ENCODE peak calls at places on chromosomes 7 and 10, in five cellular contexts. Y, C, B, J and P are unnamed samples. For H3K4me1 and H3K36me3, the result is how much of the 10 kb centered on the place peaks cover.

GRCh38 chr10:70820976-70821750 is 5.4 kb downstream of the SGPL1 start:
- DNase-seq in Y (peak), J (no peak), C (no peak), B (no peak), P (no peak)

GRCh38 chr10:17109475-17110207 is 20.0 kb downstream of the CUBN start:
- DNase-seq in B (no peak), J (no peak), Y (peak), C (no peak), P (no peak)

GRCh38 chr10:35447693-35448407 is 111.5 kb downstream of the CCNY start:
- DNase-seq in J (no peak), B (no peak), C (no peak), Y (peak), P (no peak)

GRCh38 chr10:93220315-93221170 is 146.8 kb downstream of the CYP26A1 start:
- DNase-seq in B (no peak), J (no peak), Y (no peak), C (no peak), P (no peak)

GRCh38 chr10:14396441-14397048 is 65.8 kb upstream of the FRMD4A start:
- DNase-seq in J (no peak), C (no peak), B (no peak), Y (peak), P (no peak)

GRCh38 chr7:51587600-51587999 is 271.0 kb upstream of the COBL start:
- DNase-seq in B (no peak), J (no peak), Y (no peak), C (no peak), P (no peak)

GRCh38 chr7:155168607-155169006 is 98.5 kb downstream of the HTR5A start:
- DNase-seq in B (no peak), Y (no peak), C (no peak), J (no peak), P (no peak)

GRCh38 chr7:25805027-25805687 is 346.8 kb upstream of the NFE2L3 start:
- DNase-seq in C (no peak), Y (peak), B (no peak), J (no peak), P (peak)

GRCh38 chr7:87083865-87084519 is 24.5 kb upstream of the ELAPOR2 start:
- DNase-seq in Y (no peak), J (no peak), B (no peak), C (no peak), P (peak)

GRCh38 chr7:50479743-50480517 is 29.8 kb upstream of the FIGNL1 start:
- DNase-seq in J (no peak), C (no peak), Y (no peak), B (no peak), P (no peak)

GRCh38 chr7:11830582-11831382 is 1.2 kb downstream of the THSD7A start:
- DNase-seq in Y (peak), J (no peak), B (no peak), C (no peak), P (peak)

GRCh38 chr10:59265140-59265539 is 88.7 kb downstream of the PHYHIPL start:
- DNase-seq in B (no peak), Y (no peak), J (no peak), C (no peak), P (peak)

GRCh38 chr7:104980969-104981670 is 32.9 kb upstream of the KMT2E start:
- DNase-seq in C (no peak), J (peak), Y (peak), B (no peak), P (peak)

GRCh38 chr7:79050592-79050991 is 402.9 kb downstream of the MAGI2 start:
- DNase-seq in C (no peak), J (no peak), B (no peak), Y (peak), P (no peak)

GRCh38 chr7:142803901-142804300 is 33.1 kb downstream of the PRSS2 start:
- DNase-seq in Y (no peak), C (no peak), J (no peak), B (no peak), P (no peak)

GRCh38 chr7:158856883-158857668 is 718 bp downstream of the DYNC2I1 start:
- DNase-seq in B (no peak), Y (no peak), C (no peak), J (no peak), P (no peak)

GRCh38 chr10:101773923-101774588 is 1.9 kb downstream of the FGF8 start:
- DNase-seq in C (no peak), J (no peak), B (no peak), Y (no peak), P (no peak)

GRCh38 chr7:38541440-38541839 is 89.7 kb downstream of the AMPH start:
- DNase-seq in Y (no peak), J (no peak), C (no peak), B (no peak), P (no peak)

GRCh38 chr10:71157435-71157834 is 54.9 kb upstream of the UNC5B start:
- DNase-seq in J (no peak), Y (no peak), B (no peak), C (no peak), P (no peak)

GRCh38 chr10:725786-726185 is 36.3 kb upstream of the DIP2C start:
- DNase-seq in Y (no peak), J (no peak), B (no peak), C (no peak), P (no peak)

GRCh38 chr7:41010418-41010817 is 692.5 kb downstream of the INHBA start:
- DNase-seq in Y (no peak), C (no peak), B (no peak), J (no peak), P (no peak)

GRCh38 chr7:84701524-84702306 is 485.1 kb downstream of the SEMA3D start:
- DNase-seq in B (no peak), J (no peak), Y (peak), C (no peak), P (peak)

GRCh38 chr7:1919539-1920265 is 249.6 kb downstream of the ELFN1 start:
- DNase-seq in J (no peak), Y (no peak), B (no peak), C (no peak), P (no peak)

GRCh38 chr7:43954524-43955228 is 28.4 kb downstream of the UBE2D4 start:
- DNase-seq in C (no peak), J (no peak), Y (peak), B (no peak), P (peak)

GRCh38 chr10:86221442-86222335 is 144.9 kb downstream of the GRID1 start:
- DNase-seq in B (no peak), C (no peak), Y (no peak), J (no peak), P (no peak)

GRCh38 chr7:118245267-118246040 is 20.9 kb downstream of the ANKRD7 start:
- DNase-seq in Y (no peak), B (no peak), C (no peak), J (no peak), P (no peak)

GRCh38 chr7:97680622-97681021 is 51.3 kb upstream of the TAC1 start:
- DNase-seq in C (no peak), Y (no peak), B (no peak), J (no peak), P (no peak)

GRCh38 chr7:108537229-108537628 is 11.3 kb upstream of the PNPLA8 start:
- DNase-seq in J (no peak), Y (no peak), C (no peak), B (no peak), P (no peak)

GRCh38 chr10:22599048-22599561 is 115.3 kb downstream of the PIP4K2A start:
- DNase-seq in J (no peak), Y (peak), B (no peak), C (no peak), P (no peak)

GRCh38 chr7:155467846-155468821 is 10.2 kb downstream of the EN2 start:
- DNase-seq in B (no peak), C (no peak), Y (no peak), J (no peak), P (no peak)

GRCh38 chr7:71021049-71021448 is 110.9 kb upstream of the GALNT17 start:
- DNase-seq in B (no peak), C (no peak), Y (no peak), J (no peak), P (no peak)

GRCh38 chr10:118373786-118374185 is 31.7 kb upstream of the FAM204A start:
- DNase-seq in J (no peak), C (no peak), B (no peak), Y (peak), P (no peak)

GRCh38 chr10:16519908-16520861 is 1.5 kb downstream of the C1QL3 start:
- DNase-seq in Y (no peak), J (no peak), C (no peak), B (no peak), P (no peak)

GRCh38 chr10:95374597-95375209 is 83.9 kb upstream of the PDLIM1 start:
- DNase-seq in J (peak), Y (peak), C (no peak), B (peak), P (peak)

GRCh38 chr10:22619111-22619510 is 95.3 kb downstream of the PIP4K2A start:
- DNase-seq in Y (no peak), B (no peak), J (no peak), C (no peak), P (peak)

GRCh38 chr7:56087445-56087844 is 5.3 kb downstream of the PHKG1 start:
- DNase-seq in J (no peak), B (no peak), C (no peak), Y (no peak), P (no peak)

GRCh38 chr7:56097700-56098099 is 4.9 kb upstream of the PHKG1 start:
- DNase-seq in C (no peak), B (no peak), Y (peak), J (no peak), P (peak)

GRCh38 chr7:56091591-56091990 is 1.2 kb downstream of the PHKG1 start:
- DNase-seq in C (no peak), J (no peak), Y (no peak), B (no peak), P (no peak)

GRCh38 chr7:56092789-56093531 is at the start of gene PHKG1:
- DNase-seq in B (peak), C (no peak), J (no peak), Y (peak), P (peak)
- H3K4me1 ChIP-seq in B (under half), C (under half), J (under half), Y (under half), P (under half)

DNA sequence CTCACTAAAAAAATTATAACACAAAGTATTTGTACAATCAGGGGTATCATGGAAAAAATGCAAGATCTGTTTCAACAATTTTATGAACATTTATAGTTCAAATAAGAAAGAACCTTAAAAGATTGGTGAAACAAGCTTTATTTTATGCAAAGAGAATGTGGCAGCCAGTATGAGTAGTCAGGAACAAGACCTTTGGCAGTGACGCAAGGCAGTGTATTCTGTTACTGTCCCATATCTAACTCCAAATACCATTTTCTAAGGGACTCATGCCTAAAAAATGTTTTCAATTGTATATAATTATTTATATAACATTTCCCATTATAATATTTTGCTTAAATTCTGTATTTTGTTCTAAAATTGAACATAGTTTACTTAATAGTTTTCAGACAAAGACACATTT is 19.1 kb upstream of the FAM53B start:
- DNase-seq in J (no peak), C (no peak), Y (no peak), B (no peak), P (no peak)
- H3K36me3 ChIP-seq in J (half or more), C (under half), Y (under half), B (under half), P (under half)

DNA sequence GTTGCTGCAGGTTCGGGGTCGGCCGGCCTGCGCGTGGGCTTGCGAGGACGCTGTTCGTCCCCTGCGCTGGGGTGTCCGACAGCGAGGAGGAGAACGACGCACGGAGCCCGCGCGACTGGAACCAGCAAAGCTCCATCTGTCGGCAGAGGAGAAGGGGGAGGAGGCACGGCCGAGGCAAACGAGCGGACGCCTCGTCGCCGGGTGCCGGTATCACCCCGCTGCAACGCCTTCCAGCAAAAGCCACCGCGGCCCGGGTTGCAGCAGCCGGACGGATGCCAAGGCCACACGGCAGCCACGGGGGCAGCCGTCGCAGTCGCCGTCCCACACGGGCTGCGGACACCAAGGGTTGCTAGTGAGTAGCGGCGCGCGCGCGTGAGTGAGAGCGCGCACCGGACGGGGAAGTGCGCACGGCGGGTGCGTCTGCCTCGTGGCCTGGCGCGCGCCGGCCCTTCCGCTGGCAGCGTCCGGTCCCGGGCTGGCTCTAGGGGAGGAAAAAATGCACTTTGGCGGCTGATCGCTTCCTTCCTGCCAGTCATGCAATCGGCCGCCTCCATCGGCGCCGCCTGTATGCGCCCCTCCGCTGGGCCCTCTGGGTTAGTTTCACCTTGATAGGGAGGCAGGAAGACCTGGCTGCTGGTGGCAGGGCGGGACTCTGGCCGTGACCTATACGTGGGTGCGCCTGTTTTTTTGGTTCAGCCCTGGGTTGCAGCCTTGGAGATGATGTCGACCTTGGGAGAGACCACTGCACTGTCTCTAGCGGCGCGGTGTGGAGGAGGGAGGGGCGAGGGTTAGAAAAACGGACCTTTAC is 446 bp downstream of the STAMBPL1 start:
- DNase-seq in C (peak), J (peak), Y (peak), B (peak), P (peak)
- H3K4me1 ChIP-seq in C (under half), J (under half), Y (under half), B (under half), P (under half)

DNA sequence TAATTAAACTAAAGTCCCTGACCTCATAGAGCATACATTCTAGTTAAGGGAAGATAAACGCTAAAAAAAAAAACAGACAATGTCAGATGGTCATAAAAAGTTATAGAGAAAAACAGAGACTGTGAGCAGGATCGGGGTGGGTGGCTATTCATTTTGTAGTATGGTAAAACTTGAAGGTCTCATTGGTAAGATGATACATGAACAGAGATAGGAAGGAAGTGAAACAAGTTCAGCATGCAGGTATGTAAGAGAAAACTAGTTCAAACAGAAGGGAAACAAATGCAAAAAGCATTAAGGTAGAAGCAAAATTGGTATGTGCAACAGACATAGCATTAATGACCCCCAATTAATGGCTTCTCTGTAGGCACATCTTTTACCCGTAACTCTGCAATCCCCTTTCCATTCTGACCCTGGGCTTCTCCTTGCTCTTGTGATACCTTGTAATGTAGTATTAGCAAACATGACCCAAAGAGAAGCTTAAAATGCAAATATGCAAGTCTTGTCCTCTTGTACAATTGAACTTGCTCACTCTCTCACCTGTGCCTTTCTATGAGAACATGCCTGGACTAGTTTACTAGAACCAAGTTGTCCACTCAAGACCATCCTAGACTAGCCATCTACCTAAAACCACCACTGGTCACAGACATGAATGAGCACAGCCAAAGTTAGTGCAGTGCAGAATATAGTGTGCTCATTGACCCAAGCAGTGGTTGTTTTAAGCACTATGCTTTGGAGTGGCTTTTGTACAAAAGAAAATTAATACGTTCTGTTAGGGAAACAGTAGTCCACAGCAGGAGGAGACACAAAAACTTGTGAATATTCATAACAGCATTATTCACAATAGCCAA is 57.0 kb downstream of the BRAF start:
- DNase-seq in B (no peak), C (no peak), Y (peak), J (no peak), P (no peak)
- H3K36me3 ChIP-seq in B (under half), C (under half), Y (under half), J (under half), P (under half)

GRCh38 chr10:52316005-52316404 is 1.9 kb downstream of the DKK1 start:
- DNase-seq in Y (no peak), B (no peak), C (no peak), J (no peak), P (peak)
- H3K4me1 ChIP-seq in Y (under half), B (under half), C (under half), J (under half), P (under half)

DNA sequence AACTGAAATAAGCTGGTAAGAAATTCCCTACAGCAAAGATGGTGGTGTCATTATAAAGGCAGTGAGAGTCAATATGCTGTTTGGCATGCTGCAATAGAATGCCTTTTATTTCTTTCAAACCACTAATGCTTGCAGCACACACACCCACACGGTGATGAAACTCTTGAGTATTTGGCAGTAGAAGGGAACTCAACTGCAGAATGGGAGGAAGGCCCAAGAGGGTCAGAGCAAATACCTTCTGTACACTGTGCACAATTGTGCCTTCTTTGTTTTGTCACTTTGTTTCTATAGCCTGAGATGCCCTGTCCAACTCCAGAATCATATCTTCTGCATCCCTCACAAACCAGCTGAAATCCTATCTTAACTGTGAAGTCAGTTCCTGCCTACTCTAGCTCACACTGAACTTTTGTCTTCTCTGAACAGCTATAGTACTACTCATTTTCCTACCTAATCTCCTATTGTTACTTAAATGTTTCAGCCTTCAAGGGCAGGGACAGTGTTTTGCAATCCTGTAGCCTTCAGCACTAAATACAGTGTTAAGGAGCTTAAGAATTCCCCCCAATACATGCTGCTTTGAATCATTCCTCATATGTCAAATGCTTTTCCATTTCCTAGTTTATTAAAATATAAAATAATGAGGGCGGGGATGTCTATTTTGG is 22.2 kb downstream of the MMS19 start:
- DNase-seq in Y (peak), B (no peak), C (no peak), J (no peak), P (peak)
- H3K36me3 ChIP-seq in Y (under half), B (half or more), C (half or more), J (half or more), P (half or more)

DNA sequence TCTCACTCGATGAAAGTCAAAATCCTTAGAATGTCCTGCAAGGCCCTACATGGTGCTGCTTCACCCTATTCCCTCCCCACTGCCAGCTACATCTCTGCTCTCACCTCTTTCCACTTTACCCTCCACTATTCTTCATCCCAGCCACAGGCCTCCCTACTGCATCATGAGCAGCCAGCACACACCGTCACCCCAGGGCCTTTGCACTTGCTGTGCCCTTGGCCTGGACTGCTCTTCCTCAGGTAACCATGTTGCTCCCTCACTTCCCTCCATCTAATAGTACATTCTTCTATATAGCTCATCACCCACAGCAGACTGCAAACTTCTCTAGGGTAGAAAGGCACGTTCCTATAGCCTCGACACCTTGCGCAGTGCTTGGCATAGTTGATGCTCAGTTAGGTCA is 167.7 kb downstream of the SH3PXD2A start:
- DNase-seq in B (no peak), C (no peak), Y (no peak), J (no peak), P (no peak)
- H3K4me1 ChIP-seq in B (under half), C (under half), Y (under half), J (under half), P (under half)

GRCh38 chr10:94357193-94357592 is 5.5 kb downstream of the NOC3L start:
- DNase-seq in Y (no peak), J (no peak), C (no peak), B (no peak), P (no peak)
- H3K36me3 ChIP-seq in Y (under half), J (half or more), C (under half), B (half or more), P (under half)